ENCODE peak calls at places on chromosomes 4 and X, in five cellular contexts. F is AG04450, H is body of pancreas, T is fibroblast of pulmonary artery, M is AG20443. A is an unnamed sample.

GRCh38 chr4:87541956-87542709 is 13.0 kb upstream of the SPARCL1 start:
- DNase-seq in F (no peak), H (no peak), T (no peak), M (no peak), A (no peak)

GRCh38 chr4:80614319-80614718 is 278.8 kb downstream of the CFAP299 start:
- DNase-seq in F (no peak), H (no peak), T (no peak), M (no peak), A (no peak)

GRCh38 chr4:1862961-1863296 is 7.0 kb upstream of the LETM1 start:
- DNase-seq in F (no peak), H (no peak), T (no peak), M (no peak), A (no peak)

GRCh38 chr4:159273126-159273438 is 170.2 kb downstream of the RAPGEF2 start:
- DNase-seq in F (no peak), H (peak; percentile 16), T (peak; percentile 81), M (no peak), A (no peak)

GRCh38 chrX:46837543-46838481 is 969 bp downstream of the RP2 start:
- DNase-seq in F (no peak), H (no peak), T (no peak), M (no peak), A (no peak)

GRCh38 chr4:172270421-172270820 is 457.2 kb downstream of the GALNTL6 start:
- DNase-seq in F (no peak), H (no peak), T (no peak), M (no peak), A (no peak)

GRCh38 chr4:185820119-185821028 is 8.4 kb upstream of the SORBS2 start:
- DNase-seq in F (no peak), H (peak; percentile 85), T (no peak), M (no peak), A (peak; percentile 51)

GRCh38 chr4:3605491-3605890 is 73.3 kb upstream of the LRPAP1 start:
- DNase-seq in F (no peak), H (no peak), T (no peak), M (no peak), A (no peak)

GRCh38 chr4:28686618-28687017 is 1826.0 kb downstream of the STIM2 start:
- DNase-seq in F (no peak), H (peak; percentile 15), T (peak; percentile 33), M (peak; percentile 14), A (no peak)

GRCh38 chr4:151772322-151772721 is 11.5 kb upstream of the GATB start:
- DNase-seq in F (no peak), H (no peak), T (no peak), M (no peak), A (no peak)

GRCh38 chr4:612052-612748 is 13.2 kb upstream of the PDE6B start:
- DNase-seq in F (no peak), H (no peak), T (no peak), M (no peak), A (no peak)

GRCh38 chr4:27861381-27861787 is 1000.7 kb downstream of the STIM2 start:
- DNase-seq in F (no peak), H (peak; percentile 22), T (peak; percentile 60), M (peak; percentile 4), A (peak; percentile 13)

GRCh38 chr4:183823394-183823793 is 81.7 kb upstream of the STOX2 start:
- DNase-seq in F (no peak), H (no peak), T (peak; percentile 57), M (peak; percentile 71), A (no peak)

GRCh38 chr4:181611033-181611711 is 632.0 kb upstream of the TENM3 start:
- DNase-seq in F (no peak), H (no peak), T (no peak), M (no peak), A (no peak)

GRCh38 chrX:68196939-68197791 is 236.1 kb downstream of the OPHN1 start:
- DNase-seq in F (no peak), H (peak; percentile 36), T (peak; percentile 63), M (peak; percentile 54), A (peak; percentile 24)

GRCh38 chr4:41143721-41144379 is 70.5 kb downstream of the APBB2 start:
- DNase-seq in F (no peak), H (no peak), T (peak; percentile 42), M (peak; percentile 43), A (no peak)

GRCh38 chr4:61520176-61520575 is 320.1 kb downstream of the ADGRL3 start:
- DNase-seq in F (no peak), H (no peak), T (no peak), M (no peak), A (no peak)

GRCh38 chr4:77220841-77221613 is 64.0 kb downstream of the CCNG2 start:
- DNase-seq in F (no peak), H (no peak), T (peak; percentile 86), M (peak; percentile 34), A (no peak)

GRCh38 chrX:47358387-47359065 is 11.9 kb upstream of the ZNF157 start:
- DNase-seq in F (no peak), H (no peak), T (peak; percentile 6), M (no peak), A (no peak)

GRCh38 chrX:20032201-20032600 is 41.3 kb upstream of the BCLAF3 start:
- DNase-seq in F (no peak), H (no peak), T (no peak), M (no peak), A (no peak)

GRCh38 chrX:37491686-37492085 is 79.8 kb upstream of the LANCL3 start:
- DNase-seq in F (no peak), H (no peak), T (no peak), M (no peak), A (no peak)

GRCh38 chrX:110037181-110037580 is 34.3 kb downstream of the TMEM164 start:
- DNase-seq in F (no peak), H (no peak), T (no peak), M (no peak), A (no peak)

GRCh38 chrX:22652596-22652995 is 347.2 kb upstream of the DDX53 start:
- DNase-seq in F (peak; percentile 8), H (no peak), T (peak; percentile 46), M (peak; percentile 64), A (peak; percentile 65)

GRCh38 chrX:139201924-139202323 is 328.6 kb upstream of the F9 start:
- DNase-seq in F (no peak), H (no peak), T (no peak), M (no peak), A (no peak)

GRCh38 chrX:22220941-22221340 is 51.8 kb upstream of the CBLL2 start:
- DNase-seq in F (peak; percentile 30), H (no peak), T (peak; percentile 28), M (peak; percentile 4), A (no peak)

GRCh38 chr4:123415977-123416376 is 19.4 kb downstream of the SPRY1 start:
- DNase-seq in F (no peak), H (no peak), T (peak; percentile 68), M (peak; percentile 38), A (no peak)

GRCh38 chr4:123890889-123891288 is 494.3 kb downstream of the SPRY1 start:
- DNase-seq in F (no peak), H (no peak), T (no peak), M (no peak), A (no peak)

GRCh38 chrX:3393581-3394111 is 47.2 kb upstream of the MXRA5 start:
- DNase-seq in F (no peak), H (no peak), T (peak; percentile 15), M (no peak), A (no peak)

GRCh38 chr4:140736669-140737343 is 19.4 kb downstream of the TBC1D9 start:
- DNase-seq in F (no peak), H (no peak), T (no peak), M (no peak), A (no peak)

GRCh38 chr4:2096073-2096609 is 37.0 kb downstream of the NAT8L start:
- DNase-seq in F (no peak), H (no peak), T (no peak), M (peak; percentile 5), A (no peak)

GRCh38 chr4:153555730-153556440 is 89.7 kb downstream of the TMEM131L start:
- DNase-seq in F (peak; percentile 72), H (peak; percentile 60), T (peak; percentile 87), M (peak; percentile 40), A (peak; percentile 58)

A was measured in mucosa of gallbladder.